ENCODE peak calls at places on chromosomes 12 and 14, in eight cellular contexts. One of them, this sample, is unnamed.

GRCh38 chr14:73173092-73173735 is 36.9 kb downstream of the PSEN1 start:
- DNase-seq in transverse colon: no peak
- DNase-seq in tibial nerve: no peak
- DNase-seq in stomach: no peak
- DNase-seq in A549: peak; percentile 60
- DNase-seq in SK-N-SH: peak; percentile 35
- DNase-seq in HepG2: peak; percentile 24
- DNase-seq in ovary: no peak
- DNase-seq in this sample: no peak

GRCh38 chr12:107320031-107320928 is 226.9 kb upstream of the CRY1 start:
- DNase-seq in tibial nerve: no peak
- DNase-seq in A549: peak; percentile 81
- DNase-seq in ovary: no peak
- DNase-seq in transverse colon: peak; percentile 38
- DNase-seq in SK-N-SH: peak; percentile 59
- DNase-seq in HepG2: peak; percentile 69
- DNase-seq in stomach: no peak
- DNase-seq in this sample: no peak

GRCh38 chr12:78143717-78144116 is 313.0 kb downstream of the NAV3 start:
- DNase-seq in stomach: no peak
- DNase-seq in A549: no peak
- DNase-seq in ovary: no peak
- DNase-seq in HepG2: no peak
- DNase-seq in tibial nerve: no peak
- DNase-seq in SK-N-SH: no peak
- DNase-seq in transverse colon: no peak
- DNase-seq in this sample: no peak

GRCh38 chr12:114186241-114187002 is 219.5 kb downstream of the TBX5 start:
- DNase-seq in SK-N-SH: peak; percentile 9
- DNase-seq in ovary: no peak
- DNase-seq in HepG2: no peak
- DNase-seq in A549: no peak
- DNase-seq in stomach: no peak
- DNase-seq in tibial nerve: no peak
- DNase-seq in transverse colon: no peak
- DNase-seq in this sample: no peak

GRCh38 chr14:63632932-63633514 is 8.6 kb downstream of the WDR89 start:
- DNase-seq in transverse colon: no peak
- DNase-seq in stomach: no peak
- DNase-seq in A549: peak; percentile 30
- DNase-seq in HepG2: peak; percentile 9
- DNase-seq in ovary: no peak
- DNase-seq in tibial nerve: no peak
- DNase-seq in SK-N-SH: peak; percentile 36
- DNase-seq in this sample: no peak

GRCh38 chr14:60845523-60845922 is 111.0 kb downstream of the MNAT1 start:
- DNase-seq in transverse colon: no peak
- DNase-seq in HepG2: no peak
- DNase-seq in tibial nerve: no peak
- DNase-seq in SK-N-SH: no peak
- DNase-seq in A549: no peak
- DNase-seq in stomach: no peak
- DNase-seq in ovary: no peak
- DNase-seq in this sample: no peak

GRCh38 chr12:31603546-31604009 is 12.6 kb upstream of the DENND5B start:
- DNase-seq in SK-N-SH: no peak
- DNase-seq in stomach: no peak
- DNase-seq in A549: no peak
- DNase-seq in HepG2: no peak
- DNase-seq in ovary: no peak
- DNase-seq in tibial nerve: no peak
- DNase-seq in transverse colon: peak; percentile 39
- DNase-seq in this sample: no peak

GRCh38 chr12:70638639-70639349 is 1.6 kb upstream of the PTPRB start:
- DNase-seq in ovary: no peak
- DNase-seq in tibial nerve: no peak
- DNase-seq in stomach: no peak
- DNase-seq in transverse colon: no peak
- DNase-seq in SK-N-SH: no peak
- DNase-seq in A549: no peak
- DNase-seq in HepG2: no peak
- DNase-seq in this sample: no peak

GRCh38 chr12:66693901-66694513 is 15.1 kb upstream of the GRIP1 start:
- DNase-seq in SK-N-SH: peak; percentile 15
- DNase-seq in HepG2: peak; percentile 35
- DNase-seq in ovary: no peak
- DNase-seq in stomach: no peak
- DNase-seq in tibial nerve: no peak
- DNase-seq in A549: peak; percentile 80
- DNase-seq in transverse colon: no peak
- DNase-seq in this sample: no peak

GRCh38 chr14:59349154-59349772 is 115.9 kb downstream of the GPR135 start:
- DNase-seq in tibial nerve: no peak
- DNase-seq in HepG2: no peak
- DNase-seq in transverse colon: no peak
- DNase-seq in SK-N-SH: no peak
- DNase-seq in A549: no peak
- DNase-seq in stomach: no peak
- DNase-seq in ovary: no peak
- DNase-seq in this sample: no peak

GRCh38 chr14:59183150-59183549 is 5.3 kb upstream of the DAAM1 start:
- DNase-seq in A549: no peak
- DNase-seq in stomach: no peak
- DNase-seq in ovary: no peak
- DNase-seq in tibial nerve: no peak
- DNase-seq in SK-N-SH: no peak
- DNase-seq in HepG2: no peak
- DNase-seq in transverse colon: no peak
- DNase-seq in this sample: no peak

GRCh38 chr12:106918746-106919145 is 37.0 kb upstream of the TMEM263 start:
- DNase-seq in ovary: no peak
- DNase-seq in transverse colon: no peak
- DNase-seq in HepG2: peak; percentile 30
- DNase-seq in SK-N-SH: peak; percentile 59
- DNase-seq in tibial nerve: no peak
- DNase-seq in A549: peak; percentile 43
- DNase-seq in stomach: no peak
- DNase-seq in this sample: no peak

GRCh38 chr12:105580841-105581352 is 250.4 kb downstream of the C12orf75 start:
- DNase-seq in ovary: no peak
- DNase-seq in A549: no peak
- DNase-seq in HepG2: no peak
- DNase-seq in SK-N-SH: no peak
- DNase-seq in tibial nerve: no peak
- DNase-seq in transverse colon: peak; percentile 14
- DNase-seq in stomach: no peak
- DNase-seq in this sample: no peak

GRCh38 chr12:29425722-29426121 is 44.8 kb upstream of the ERGIC2 start:
- DNase-seq in stomach: no peak
- DNase-seq in HepG2: no peak
- DNase-seq in A549: no peak
- DNase-seq in SK-N-SH: no peak
- DNase-seq in ovary: no peak
- DNase-seq in tibial nerve: no peak
- DNase-seq in transverse colon: no peak
- DNase-seq in this sample: no peak

GRCh38 chr12:57063991-57064725 is 14.2 kb upstream of the MYO1A start:
- DNase-seq in stomach: no peak
- DNase-seq in HepG2: no peak
- DNase-seq in ovary: no peak
- DNase-seq in A549: no peak
- DNase-seq in transverse colon: no peak
- DNase-seq in SK-N-SH: no peak
- DNase-seq in tibial nerve: no peak
- DNase-seq in this sample: no peak

GRCh38 chr14:105474478-105475268 is at the start of gene CRIP2:
- DNase-seq in transverse colon: no peak
- DNase-seq in SK-N-SH: peak; percentile 91
- DNase-seq in A549: peak; percentile 51
- DNase-seq in tibial nerve: no peak
- DNase-seq in ovary: no peak
- DNase-seq in HepG2: no peak
- DNase-seq in stomach: no peak
- DNase-seq in this sample: peak; percentile 80

GRCh38 chr12:118061011-118061875 is at the start of gene WSB2:
- DNase-seq in stomach: peak; percentile 70
- DNase-seq in ovary: peak; percentile 87
- DNase-seq in A549: peak; percentile 49
- DNase-seq in tibial nerve: peak; percentile 69
- DNase-seq in transverse colon: peak; percentile 75
- DNase-seq in HepG2: no peak
- DNase-seq in SK-N-SH: peak; percentile 88
- DNase-seq in this sample: peak; percentile 85

GRCh38 chr12:122225683-122226365 is at the start of gene DIABLO:
- DNase-seq in stomach: peak; percentile 100
- DNase-seq in SK-N-SH: peak; percentile 96
- DNase-seq in A549: peak; percentile 100
- DNase-seq in ovary: peak; percentile 100
- DNase-seq in HepG2: peak; percentile 98
- DNase-seq in transverse colon: peak; percentile 100
- DNase-seq in tibial nerve: peak; percentile 99
- DNase-seq in this sample: peak; percentile 100

GRCh38 chr14:49424436-49425331 is 161.5 kb downstream of the RPS29 start:
- DNase-seq in tibial nerve: no peak
- DNase-seq in SK-N-SH: no peak
- DNase-seq in stomach: no peak
- DNase-seq in HepG2: no peak
- DNase-seq in ovary: no peak
- DNase-seq in transverse colon: no peak
- DNase-seq in A549: peak; percentile 11
- DNase-seq in this sample: no peak

GRCh38 chr12:93029091-93029490 is 100.0 kb upstream of the EEA1 start:
- DNase-seq in HepG2: no peak
- DNase-seq in ovary: no peak
- DNase-seq in tibial nerve: no peak
- DNase-seq in SK-N-SH: no peak
- DNase-seq in transverse colon: no peak
- DNase-seq in stomach: no peak
- DNase-seq in A549: no peak
- DNase-seq in this sample: no peak

GRCh38 chr12:132321321-132322118 is 7.9 kb downstream of the GALNT9 start:
- DNase-seq in stomach: no peak
- DNase-seq in HepG2: no peak
- DNase-seq in ovary: no peak
- DNase-seq in transverse colon: no peak
- DNase-seq in tibial nerve: no peak
- DNase-seq in A549: no peak
- DNase-seq in SK-N-SH: no peak
- DNase-seq in this sample: no peak

GRCh38 chr14:95222151-95222631 is 64.9 kb upstream of the DICER1 start:
- DNase-seq in tibial nerve: peak; percentile 43
- DNase-seq in SK-N-SH: no peak
- DNase-seq in ovary: no peak
- DNase-seq in stomach: no peak
- DNase-seq in HepG2: peak; percentile 6
- DNase-seq in A549: no peak
- DNase-seq in transverse colon: no peak
- DNase-seq in this sample: no peak

GRCh38 chr14:53533384-53533975 is 380.4 kb upstream of the DDHD1 start:
- DNase-seq in tibial nerve: no peak
- DNase-seq in stomach: no peak
- DNase-seq in transverse colon: no peak
- DNase-seq in HepG2: no peak
- DNase-seq in ovary: no peak
- DNase-seq in A549: no peak
- DNase-seq in SK-N-SH: no peak
- DNase-seq in this sample: no peak

GRCh38 chr12:49928476-49928875 is 22.1 kb upstream of the AQP2 start:
- DNase-seq in stomach: no peak
- DNase-seq in tibial nerve: no peak
- DNase-seq in SK-N-SH: no peak
- DNase-seq in transverse colon: no peak
- DNase-seq in HepG2: no peak
- DNase-seq in A549: no peak
- DNase-seq in ovary: no peak
- DNase-seq in this sample: no peak

GRCh38 chr14:52950898-52951729 is at the start of gene FERMT2:
- DNase-seq in A549: peak; percentile 86
- DNase-seq in ovary: peak; percentile 92
- DNase-seq in transverse colon: peak; percentile 76
- DNase-seq in HepG2: peak; percentile 79
- DNase-seq in stomach: peak; percentile 86
- DNase-seq in SK-N-SH: peak; percentile 98
- DNase-seq in tibial nerve: peak; percentile 78
- DNase-seq in this sample: peak; percentile 89

GRCh38 chr14:71582705-71583104 is 349.5 kb upstream of the RGS6 start:
- DNase-seq in A549: no peak
- DNase-seq in HepG2: no peak
- DNase-seq in ovary: no peak
- DNase-seq in stomach: no peak
- DNase-seq in SK-N-SH: no peak
- DNase-seq in tibial nerve: no peak
- DNase-seq in transverse colon: no peak
- DNase-seq in this sample: no peak
- TF ChIP-seq EP300 in A549: no peak
- TF ChIP-seq EP300 in HepG2: no peak
- TF ChIP-seq EP300 in ovary: no peak
- TF ChIP-seq EP300 in stomach: no peak
- TF ChIP-seq EP300 in SK-N-SH: no peak
- TF ChIP-seq EP300 in tibial nerve: no peak
- TF ChIP-seq EP300 in transverse colon: no peak
- TF ChIP-seq EP300 in this sample: no peak

DNA sequence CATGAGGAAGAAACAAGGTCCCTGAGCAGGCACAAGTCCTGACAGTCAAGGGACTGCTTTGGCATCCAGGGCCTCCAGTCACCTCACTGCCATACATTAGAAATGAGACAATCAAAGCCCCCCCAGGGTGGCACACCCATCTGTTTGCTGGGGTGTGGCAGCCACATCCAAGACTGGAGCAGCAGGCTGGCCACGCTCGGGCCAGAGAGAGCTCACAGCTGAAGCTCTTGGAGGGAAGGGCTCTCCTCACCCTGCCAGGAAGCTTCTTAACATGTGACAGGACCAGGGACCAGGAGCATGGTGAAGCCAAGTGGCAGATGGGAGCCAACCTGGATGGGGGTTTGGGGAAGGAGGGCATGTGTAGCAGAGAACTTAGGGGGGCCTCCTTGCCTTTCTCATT is 10.0 kb downstream of the CACNB3 start:
- DNase-seq in transverse colon: no peak
- DNase-seq in tibial nerve: no peak
- DNase-seq in HepG2: no peak
- DNase-seq in ovary: no peak
- DNase-seq in SK-N-SH: no peak
- DNase-seq in A549: no peak
- DNase-seq in stomach: no peak
- DNase-seq in this sample: no peak
- TF ChIP-seq EP300 in transverse colon: no peak
- TF ChIP-seq EP300 in tibial nerve: no peak
- TF ChIP-seq EP300 in HepG2: no peak
- TF ChIP-seq EP300 in ovary: no peak
- TF ChIP-seq EP300 in SK-N-SH: no peak
- TF ChIP-seq EP300 in A549: no peak
- TF ChIP-seq EP300 in stomach: no peak
- TF ChIP-seq EP300 in this sample: no peak

GRCh38 chr14:99707921-99708320 is 23.8 kb downstream of the CYP46A1 start:
- DNase-seq in tibial nerve: no peak
- DNase-seq in HepG2: no peak
- DNase-seq in transverse colon: no peak
- DNase-seq in stomach: no peak
- DNase-seq in SK-N-SH: no peak
- DNase-seq in A549: no peak
- DNase-seq in ovary: no peak
- DNase-seq in this sample: no peak
- TF ChIP-seq EP300 in tibial nerve: no peak
- TF ChIP-seq EP300 in HepG2: no peak
- TF ChIP-seq EP300 in transverse colon: no peak
- TF ChIP-seq EP300 in stomach: no peak
- TF ChIP-seq EP300 in SK-N-SH: no peak
- TF ChIP-seq EP300 in A549: no peak
- TF ChIP-seq EP300 in ovary: no peak
- TF ChIP-seq EP300 in this sample: no peak

GRCh38 chr14:50603565-50603964 is 43.6 kb downstream of the ATL1 start:
- DNase-seq in ovary: no peak
- DNase-seq in SK-N-SH: no peak
- DNase-seq in transverse colon: no peak
- DNase-seq in HepG2: no peak
- DNase-seq in tibial nerve: no peak
- DNase-seq in A549: peak; percentile 6
- DNase-seq in stomach: no peak
- DNase-seq in this sample: no peak
- TF ChIP-seq EP300 in ovary: no peak
- TF ChIP-seq EP300 in SK-N-SH: no peak
- TF ChIP-seq EP300 in transverse colon: no peak
- TF ChIP-seq EP300 in HepG2: no peak
- TF ChIP-seq EP300 in tibial nerve: no peak
- TF ChIP-seq EP300 in A549: no peak
- TF ChIP-seq EP300 in stomach: no peak
- TF ChIP-seq EP300 in this sample: no peak

This sample was measured in suprapubic skin.